ENCODE peak calls at places on chromosomes 1 and 21, in six cellular contexts. One of them, this sample, is unnamed.

GRCh38 chr1:97190326-97190725 is 468.7 kb downstream of the PTBP2 start:
- DNase-seq in uterus: no peak
- DNase-seq in tibial artery: no peak
- DNase-seq in stomach: no peak
- DNase-seq in heart right ventricle: no peak
- DNase-seq in A549: no peak
- DNase-seq in this sample: no peak

GRCh38 chr1:109904105-109904817 is 6.4 kb upstream of the CSF1 start:
- DNase-seq in tibial artery: no peak
- DNase-seq in heart right ventricle: no peak
- DNase-seq in stomach: peak; percentile 42
- DNase-seq in uterus: no peak
- DNase-seq in A549: no peak
- DNase-seq in this sample: no peak

GRCh38 chr1:29725262-29725661 is 488.9 kb downstream of the PTPRU start:
- DNase-seq in uterus: no peak
- DNase-seq in tibial artery: no peak
- DNase-seq in heart right ventricle: no peak
- DNase-seq in stomach: no peak
- DNase-seq in A549: no peak
- DNase-seq in this sample: no peak

GRCh38 chr1:225946082-225946620 is 5.1 kb upstream of the LEFTY2 start:
- DNase-seq in A549: no peak
- DNase-seq in heart right ventricle: no peak
- DNase-seq in stomach: no peak
- DNase-seq in uterus: no peak
- DNase-seq in tibial artery: no peak
- DNase-seq in this sample: no peak

GRCh38 chr1:115436596-115436995 is 98.5 kb upstream of the NGF start:
- DNase-seq in stomach: no peak
- DNase-seq in tibial artery: no peak
- DNase-seq in uterus: no peak
- DNase-seq in A549: no peak
- DNase-seq in heart right ventricle: no peak
- DNase-seq in this sample: no peak

GRCh38 chr1:1440941-1441888 is 5.7 kb downstream of the VWA1 start:
- DNase-seq in A549: no peak
- DNase-seq in tibial artery: no peak
- DNase-seq in uterus: no peak
- DNase-seq in heart right ventricle: no peak
- DNase-seq in stomach: peak; percentile 61
- DNase-seq in this sample: no peak

GRCh38 chr1:1116701-1117468 is 996 bp upstream of the C1orf159 start:
- DNase-seq in tibial artery: peak; percentile 21
- DNase-seq in A549: no peak
- DNase-seq in stomach: no peak
- DNase-seq in heart right ventricle: no peak
- DNase-seq in uterus: no peak
- DNase-seq in this sample: peak; percentile 30

GRCh38 chr1:234206651-234207284 is 166.5 kb upstream of the COA6 start:
- DNase-seq in uterus: no peak
- DNase-seq in tibial artery: no peak
- DNase-seq in heart right ventricle: peak; percentile 29
- DNase-seq in A549: peak; percentile 66
- DNase-seq in stomach: no peak
- DNase-seq in this sample: no peak

GRCh38 chr21:37357691-37358090 is 8.9 kb upstream of the DYRK1A start:
- DNase-seq in heart right ventricle: no peak
- DNase-seq in A549: no peak
- DNase-seq in uterus: no peak
- DNase-seq in stomach: no peak
- DNase-seq in tibial artery: no peak
- DNase-seq in this sample: no peak

GRCh38 chr1:67853704-67854103 is 20.4 kb upstream of the GNG12 start:
- DNase-seq in tibial artery: no peak
- DNase-seq in heart right ventricle: peak; percentile 54
- DNase-seq in A549: peak; percentile 83
- DNase-seq in uterus: no peak
- DNase-seq in stomach: peak; percentile 51
- DNase-seq in this sample: peak; percentile 62

GRCh38 chr1:21916447-21917240 is 20.5 kb downstream of the HSPG2 start:
- DNase-seq in stomach: no peak
- DNase-seq in tibial artery: no peak
- DNase-seq in A549: no peak
- DNase-seq in heart right ventricle: no peak
- DNase-seq in uterus: no peak
- DNase-seq in this sample: no peak

GRCh38 chr1:21914880-21915640 is 22.1 kb downstream of the HSPG2 start:
- DNase-seq in stomach: peak; percentile 84
- DNase-seq in heart right ventricle: no peak
- DNase-seq in uterus: no peak
- DNase-seq in tibial artery: peak; percentile 38
- DNase-seq in A549: no peak
- DNase-seq in this sample: no peak

GRCh38 chr1:21913258-21913657 is 23.9 kb downstream of the HSPG2 start:
- DNase-seq in tibial artery: no peak
- DNase-seq in stomach: no peak
- DNase-seq in A549: no peak
- DNase-seq in uterus: no peak
- DNase-seq in heart right ventricle: no peak
- DNase-seq in this sample: no peak

GRCh38 chr1:21913763-21914162 is 23.3 kb downstream of the HSPG2 start:
- DNase-seq in tibial artery: no peak
- DNase-seq in stomach: no peak
- DNase-seq in heart right ventricle: no peak
- DNase-seq in uterus: no peak
- DNase-seq in A549: no peak
- DNase-seq in this sample: no peak

DNA sequence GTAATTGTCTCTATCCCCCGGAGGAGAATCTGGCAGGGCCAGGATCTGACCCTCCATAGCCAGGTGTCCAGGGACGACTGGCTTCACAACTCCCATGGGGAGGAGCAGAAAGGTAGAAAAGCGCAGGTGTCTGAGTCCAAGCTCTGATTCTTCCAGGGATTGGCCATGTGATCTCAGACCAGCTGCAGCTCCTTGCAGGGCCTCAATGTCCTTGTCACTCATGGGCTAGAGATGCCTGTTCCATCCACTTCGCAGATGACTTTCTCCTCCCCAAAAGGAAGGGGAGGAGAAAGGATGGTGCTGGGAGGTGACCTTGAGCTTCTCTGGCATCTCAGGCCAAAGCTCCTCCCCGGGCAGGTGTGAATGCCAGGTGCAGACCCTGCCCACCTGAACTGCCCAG is 22.6 kb downstream of the HSPG2 start:
- DNase-seq in stomach: no peak
- DNase-seq in heart right ventricle: no peak
- DNase-seq in A549: no peak
- DNase-seq in uterus: no peak
- DNase-seq in tibial artery: no peak
- DNase-seq in this sample: no peak
- H3K4me1 ChIP-seq in stomach: peaks cover 81% of the 10 kb centered on the region
- H3K4me1 ChIP-seq in heart right ventricle: peaks cover 100% of the 10 kb centered on the region
- H3K4me1 ChIP-seq in A549: peaks cover 55% of the 10 kb centered on the region
- H3K4me1 ChIP-seq in uterus: peaks cover 64% of the 10 kb centered on the region
- H3K4me1 ChIP-seq in tibial artery: peaks cover 90% of the 10 kb centered on the region
- H3K4me1 ChIP-seq in this sample: peaks cover 28% of the 10 kb centered on the region

GRCh38 chr1:113875714-113876113 is 4.2 kb upstream of the PTPN22 start:
- DNase-seq in heart right ventricle: no peak
- DNase-seq in tibial artery: no peak
- DNase-seq in A549: no peak
- DNase-seq in stomach: no peak
- DNase-seq in uterus: no peak
- DNase-seq in this sample: no peak

GRCh38 chr1:113871597-113872113 is at the start of gene PTPN22:
- DNase-seq in stomach: peak; percentile 50
- DNase-seq in heart right ventricle: peak; percentile 11
- DNase-seq in uterus: no peak
- DNase-seq in A549: no peak
- DNase-seq in tibial artery: peak; percentile 31
- DNase-seq in this sample: peak; percentile 47

GRCh38 chr1:113876181-113876580 is 4.7 kb upstream of the PTPN22 start:
- DNase-seq in A549: no peak
- DNase-seq in heart right ventricle: no peak
- DNase-seq in stomach: no peak
- DNase-seq in tibial artery: no peak
- DNase-seq in uterus: no peak
- DNase-seq in this sample: no peak

GRCh38 chr1:113872219-113872934 is 865 bp upstream of the PTPN22 start:
- DNase-seq in tibial artery: no peak
- DNase-seq in uterus: no peak
- DNase-seq in heart right ventricle: no peak
- DNase-seq in A549: no peak
- DNase-seq in stomach: no peak
- DNase-seq in this sample: no peak

DNA sequence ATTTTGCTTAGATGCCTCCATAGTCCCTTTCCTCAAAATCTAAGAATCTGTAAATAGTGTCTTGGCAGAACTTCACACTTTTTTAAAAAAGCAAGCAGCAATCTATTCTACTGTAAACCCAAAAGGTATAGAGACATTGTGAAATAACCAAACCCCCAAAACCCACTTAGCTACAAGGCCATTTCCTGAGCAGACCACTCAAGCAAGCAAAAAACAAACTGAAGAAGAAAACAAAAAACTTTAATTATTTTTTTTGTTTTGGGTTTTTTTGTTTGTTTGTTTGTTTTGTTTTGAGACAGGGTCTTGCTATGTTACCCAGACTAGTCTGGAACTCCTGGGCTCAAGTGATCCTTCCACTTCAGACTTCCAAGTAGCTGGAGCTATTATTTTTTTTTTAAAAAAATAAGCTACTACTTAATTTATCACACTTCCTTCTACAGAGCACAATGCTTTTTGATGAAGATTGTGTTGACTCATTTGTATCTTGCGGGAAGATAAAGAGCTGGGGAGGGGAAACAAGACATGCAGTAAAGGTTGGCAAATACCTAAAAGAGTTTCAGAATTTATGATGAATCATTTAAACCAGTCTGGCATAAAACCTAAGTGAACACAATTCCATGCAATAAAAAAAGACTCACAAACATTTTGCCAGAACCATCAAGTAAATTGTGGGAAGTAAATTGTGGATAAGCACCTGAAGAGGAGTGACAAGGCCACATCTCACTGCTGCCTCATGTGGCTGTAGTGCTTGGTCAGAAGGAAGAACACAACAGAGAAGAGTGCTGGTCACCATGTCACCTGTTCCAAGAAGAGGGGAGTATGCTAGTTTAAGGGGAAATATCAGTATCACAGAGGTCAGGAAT is 2.7 kb upstream of the PTPN22 start:
- DNase-seq in heart right ventricle: no peak
- DNase-seq in tibial artery: no peak
- DNase-seq in A549: peak; percentile 33
- DNase-seq in uterus: no peak
- DNase-seq in stomach: no peak
- DNase-seq in this sample: peak; percentile 50
- H3K4me1 ChIP-seq in heart right ventricle: no peaks in the 10 kb centered on the region
- H3K4me1 ChIP-seq in tibial artery: no peaks in the 10 kb centered on the region
- H3K4me1 ChIP-seq in A549: no peaks in the 10 kb centered on the region
- H3K4me1 ChIP-seq in uterus: no peaks in the 10 kb centered on the region
- H3K4me1 ChIP-seq in stomach: peaks cover 11% of the 10 kb centered on the region
- H3K4me1 ChIP-seq in this sample: no peaks in the 10 kb centered on the region

DNA sequence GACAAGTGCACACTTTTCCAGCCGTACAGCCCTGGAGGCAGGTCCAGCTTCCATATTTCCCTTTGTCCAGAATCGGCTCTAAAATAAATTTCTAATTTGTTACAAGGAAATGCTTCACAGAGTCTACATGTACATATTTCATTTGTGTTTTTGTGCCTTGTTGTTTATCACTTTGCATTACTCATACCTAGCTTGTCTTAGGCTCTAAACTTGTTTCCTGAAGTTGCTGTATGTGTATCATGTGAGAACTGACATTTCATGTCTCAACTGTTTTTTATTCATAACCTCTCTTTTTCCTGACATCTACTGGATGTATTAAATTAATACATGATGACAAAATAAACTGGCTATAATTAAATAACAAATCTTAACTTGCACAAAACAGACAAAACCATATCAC is 7.5 kb downstream of the CYYR1 start:
- DNase-seq in heart right ventricle: no peak
- DNase-seq in uterus: no peak
- DNase-seq in stomach: no peak
- DNase-seq in A549: no peak
- DNase-seq in tibial artery: no peak
- DNase-seq in this sample: no peak
- H3K4me1 ChIP-seq in heart right ventricle: peaks cover 43% of the 10 kb centered on the region
- H3K4me1 ChIP-seq in uterus: no peaks in the 10 kb centered on the region
- H3K4me1 ChIP-seq in stomach: no peaks in the 10 kb centered on the region
- H3K4me1 ChIP-seq in A549: no peaks in the 10 kb centered on the region
- H3K4me1 ChIP-seq in tibial artery: no peaks in the 10 kb centered on the region
- H3K4me1 ChIP-seq in this sample: no peaks in the 10 kb centered on the region

GRCh38 chr1:27483659-27484058 is 6.3 kb downstream of the WASF2 start:
- DNase-seq in heart right ventricle: no peak
- DNase-seq in tibial artery: peak; percentile 7
- DNase-seq in uterus: no peak
- DNase-seq in stomach: no peak
- DNase-seq in A549: no peak
- DNase-seq in this sample: no peak
- H3K4me1 ChIP-seq in heart right ventricle: peaks cover 76% of the 10 kb centered on the region
- H3K4me1 ChIP-seq in tibial artery: peaks cover 45% of the 10 kb centered on the region
- H3K4me1 ChIP-seq in uterus: peaks cover 9% of the 10 kb centered on the region
- H3K4me1 ChIP-seq in stomach: peaks cover 35% of the 10 kb centered on the region
- H3K4me1 ChIP-seq in A549: peaks cover 10% of the 10 kb centered on the region
- H3K4me1 ChIP-seq in this sample: peaks cover 3% of the 10 kb centered on the region

GRCh38 chr1:87684194-87684593 is 355.5 kb downstream of the LMO4 start:
- DNase-seq in uterus: peak; percentile 12
- DNase-seq in A549: no peak
- DNase-seq in tibial artery: no peak
- DNase-seq in stomach: peak; percentile 29
- DNase-seq in heart right ventricle: peak; percentile 9
- DNase-seq in this sample: peak; percentile 23
- H3K4me1 ChIP-seq in uterus: no peaks in the 10 kb centered on the region
- H3K4me1 ChIP-seq in A549: no peaks in the 10 kb centered on the region
- H3K4me1 ChIP-seq in tibial artery: no peaks in the 10 kb centered on the region
- H3K4me1 ChIP-seq in stomach: peaks cover 10% of the 10 kb centered on the region
- H3K4me1 ChIP-seq in heart right ventricle: peaks cover 17% of the 10 kb centered on the region
- H3K4me1 ChIP-seq in this sample: peaks cover 9% of the 10 kb centered on the region

This sample was measured in colonic mucosa.